ENCODE peak calls at places on chromosomes 1 and 21, in nine cellular contexts. U is left lung, O is RWPE1, F is lung, R is HCT116, Z is SJSA1, G is tibial artery, D is pancreas, J is PC-3. C is an unnamed sample.

GRCh38 chr1:229237320-229237719 is 33.6 kb upstream of the RAB4A start:
- DNase-seq in U (no peak), O (no peak), F (no peak), R (no peak), Z (no peak), G (no peak), D (no peak), J (no peak), C (no peak)

GRCh38 chr1:20716232-20716631 is 1.6 kb downstream of the KIF17 start:
- DNase-seq in U (no peak), O (no peak), F (no peak), R (no peak), Z (no peak), G (no peak), D (no peak), J (no peak), C (no peak)

GRCh38 chr1:73756817-73757216 is 441.2 kb downstream of the LRRIQ3 start:
- DNase-seq in U (no peak), O (no peak), F (no peak), R (no peak), Z (no peak), G (no peak), D (no peak), J (no peak), C (no peak)

GRCh38 chr1:6545276-6545934 is 8.9 kb downstream of the NOL9 start:
- DNase-seq in U (no peak), O (no peak), F (no peak), R (no peak), Z (no peak), G (no peak), D (no peak), J (peak; percentile 26), C (peak; percentile 32)

GRCh38 chr1:96880626-96881025 is 159.0 kb downstream of the PTBP2 start:
- DNase-seq in U (no peak), O (no peak), F (no peak), R (no peak), Z (no peak), G (no peak), D (no peak), J (no peak), C (peak; percentile 35)

GRCh38 chr1:247228133-247228532 is 27.7 kb upstream of the VN1R5 start:
- DNase-seq in U (no peak), O (no peak), F (no peak), R (no peak), Z (no peak), G (no peak), D (no peak), J (no peak), C (peak; percentile 16)

GRCh38 chr21:45305831-45306230 is 18.1 kb upstream of the POFUT2 start:
- DNase-seq in U (peak; percentile 27), O (no peak), F (no peak), R (no peak), Z (no peak), G (peak; percentile 59), D (peak; percentile 54), J (no peak), C (no peak)

GRCh38 chr1:94983343-94983742 is 56.4 kb upstream of the CNN3 start:
- DNase-seq in U (no peak), O (no peak), F (no peak), R (no peak), Z (peak; percentile 12), G (no peak), D (no peak), J (peak; percentile 86), C (peak; percentile 56)

GRCh38 chr1:79373481-79374132 is 367.1 kb upstream of the ADGRL4 start:
- DNase-seq in U (peak; percentile 28), O (no peak), F (no peak), R (no peak), Z (no peak), G (no peak), D (peak; percentile 42), J (no peak), C (no peak)

GRCh38 chr1:219771039-219771438 is 157.3 kb downstream of the SLC30A10 start:
- DNase-seq in U (no peak), O (peak; percentile 98), F (no peak), R (peak; percentile 77), Z (peak; percentile 16), G (no peak), D (no peak), J (peak; percentile 100), C (peak; percentile 95)

GRCh38 chr1:22806584-22806983 is 95.9 kb downstream of the EPHB2 start:
- DNase-seq in U (no peak), O (no peak), F (no peak), R (no peak), Z (no peak), G (no peak), D (no peak), J (no peak), C (no peak)

GRCh38 chr1:216032977-216033376 is 390.3 kb downstream of the USH2A start:
- DNase-seq in U (no peak), O (no peak), F (no peak), R (no peak), Z (no peak), G (no peak), D (no peak), J (no peak), C (no peak)

GRCh38 chr1:212605441-212605976 is 3.1 kb upstream of the ATF3 start:
- DNase-seq in U (no peak), O (no peak), F (no peak), R (no peak), Z (no peak), G (no peak), D (no peak), J (no peak), C (peak; percentile 76)

GRCh38 chr1:10679521-10680220 is 116.8 kb downstream of the CASZ1 start:
- DNase-seq in U (no peak), O (peak; percentile 27), F (peak; percentile 49), R (peak; percentile 65), Z (no peak), G (no peak), D (peak; percentile 60), J (peak; percentile 82), C (peak; percentile 67)

GRCh38 chr1:75366595-75366994 is 232.4 kb downstream of the LHX8 start:
- DNase-seq in U (no peak), O (no peak), F (no peak), R (no peak), Z (no peak), G (no peak), D (no peak), J (no peak), C (no peak)

DNA sequence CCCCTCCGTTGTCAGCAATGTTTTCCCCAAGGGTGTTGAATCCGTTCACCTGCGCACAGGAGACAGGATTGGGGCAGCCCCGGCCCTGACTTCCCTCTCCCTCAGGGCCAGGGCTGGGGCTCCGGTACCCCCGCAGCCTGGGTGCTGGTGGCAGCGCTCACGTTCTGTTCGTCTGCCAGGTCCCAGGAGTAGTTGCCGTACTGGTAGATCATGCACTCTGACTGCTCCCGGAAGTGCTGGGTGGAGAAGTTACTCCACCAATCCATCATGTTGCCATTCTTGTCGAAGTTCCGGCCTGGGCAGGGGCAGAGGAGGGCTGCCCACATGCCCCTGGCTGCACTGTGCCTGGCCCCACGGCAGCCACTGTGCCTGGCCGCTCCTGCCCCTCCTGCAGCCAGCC is 6.1 kb downstream of the PRXL2B start:
- DNase-seq in U (peak; percentile 28), O (no peak), F (no peak), R (no peak), Z (no peak), G (no peak), D (no peak), J (peak; percentile 17), C (no peak)
- H3K27ac ChIP-seq in U (no peak overlapping the region), O (no peak overlapping the region), F (no peak overlapping the region), R (no peak overlapping the region), Z (no peak overlapping the region), G (no peak overlapping the region), D (no peak overlapping the region), J (no peak overlapping the region), C (no peak overlapping the region)

GRCh38 chr1:153217744-153218416 is 496 bp downstream of the PRR9 start:
- DNase-seq in U (no peak), O (no peak), F (no peak), R (no peak), Z (no peak), G (no peak), D (no peak), J (no peak), C (no peak)

GRCh38 chr1:153206631-153207030 is 3.4 kb downstream of the LELP1 start:
- DNase-seq in U (no peak), O (no peak), F (no peak), R (no peak), Z (no peak), G (no peak), D (no peak), J (no peak), C (no peak)

GRCh38 chr1:153213519-153213918 is 3.9 kb upstream of the PRR9 start:
- DNase-seq in U (no peak), O (no peak), F (no peak), R (no peak), Z (no peak), G (no peak), D (no peak), J (no peak), C (no peak)

GRCh38 chr1:153217212-153217611 is at the start of gene PRR9:
- DNase-seq in U (no peak), O (no peak), F (no peak), R (no peak), Z (no peak), G (no peak), D (no peak), J (no peak), C (peak; percentile 56)

GRCh38 chr1:153212201-153212600 is 5.2 kb upstream of the PRR9 start:
- DNase-seq in U (no peak), O (no peak), F (no peak), R (no peak), Z (no peak), G (no peak), D (no peak), J (no peak), C (no peak)
- H3K27ac ChIP-seq in U (no peak overlapping the region), O (no peak overlapping the region), F (no peak overlapping the region), R (no peak overlapping the region), Z (no peak overlapping the region), G (no peak overlapping the region), D (no peak overlapping the region), J (no peak overlapping the region), C (no peak overlapping the region)

DNA sequence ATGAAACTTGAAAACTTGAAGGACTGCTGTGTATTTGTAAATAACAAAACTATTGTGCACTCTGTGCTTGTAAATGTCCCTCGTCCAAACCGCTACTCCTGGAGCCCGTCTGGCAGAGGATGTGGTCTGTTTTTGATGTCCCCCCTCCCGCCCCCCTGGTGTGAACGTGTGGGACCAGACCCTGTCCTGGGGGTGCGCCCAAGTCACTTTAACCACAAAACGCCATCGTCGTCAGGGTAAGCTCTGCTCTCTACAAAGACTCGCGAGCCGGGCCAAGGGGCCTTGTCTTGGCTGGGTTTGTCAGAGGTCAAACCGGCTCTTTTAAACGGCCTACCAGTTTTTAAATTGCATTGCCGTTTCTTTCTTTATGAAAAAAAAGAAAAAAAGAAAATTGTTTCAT is 87.4 kb upstream of the TMEM51 start:
- DNase-seq in U (no peak), O (no peak), F (no peak), R (no peak), Z (no peak), G (no peak), D (no peak), J (no peak), C (no peak)
- H3K27ac ChIP-seq in U (no peak overlapping the region), O (no peak overlapping the region), F (no peak overlapping the region), R (no peak overlapping the region), Z (no peak overlapping the region), G (peak overlapping the region; percentile 94), D (no peak overlapping the region), J (no peak overlapping the region), C (no peak overlapping the region)

GRCh38 chr1:1397839-1398523 is 1.2 kb downstream of the CCNL2 start:
- DNase-seq in U (no peak), O (no peak), F (no peak), R (no peak), Z (no peak), G (no peak), D (no peak), J (peak; percentile 65), C (peak; percentile 21)
- H3K27ac ChIP-seq in U (peak overlapping the region; percentile 91), O (peak overlapping the region; percentile 82), F (peak overlapping the region; percentile 94), R (peak overlapping the region; percentile 86), Z (no peak overlapping the region), G (peak overlapping the region; percentile 92), D (no peak overlapping the region), J (peak overlapping the region; percentile 58), C (peak overlapping the region; percentile 62)

C was measured in mammary epithelial cell.